ENCODE peak calls at places on chromosome 9, in four cellular contexts. C, J, V and T are unnamed samples.

GRCh38 chr9:108088916-108089315 is 599.3 kb upstream of the KLF4 start:
- DNase-seq in J (no peak), C (no peak), V (no peak), T (no peak)

GRCh38 chr9:84393266-84393905 is 52.8 kb upstream of the SLC28A3 start:
- DNase-seq in C (no peak), J (no peak), V (no peak), T (peak; percentile 46)

GRCh38 chr9:137044502-137045177 is 1.3 kb downstream of the NPDC1 start:
- DNase-seq in C (no peak), V (no peak), J (no peak), T (no peak)

GRCh38 chr9:68844623-68845612 is 139.9 kb downstream of the PIP5K1B start:
- DNase-seq in C (peak; percentile 68), J (no peak), V (peak; percentile 55), T (peak; percentile 35)

GRCh38 chr9:136047775-136048559 is 47.1 kb downstream of the NACC2 start:
- DNase-seq in V (no peak), J (no peak), C (no peak), T (peak; percentile 76)

GRCh38 chr9:129415954-129416651 is 204.8 kb downstream of the C9orf50 start:
- DNase-seq in C (no peak), V (no peak), J (no peak), T (peak; percentile 52)

GRCh38 chr9:117622347-117622746 is 81.9 kb upstream of the TLR4 start:
- DNase-seq in V (no peak), C (peak; percentile 33), J (no peak), T (no peak)

GRCh38 chr9:114250235-114250568 is 72.7 kb upstream of the ORM1 start:
- DNase-seq in C (no peak), J (no peak), V (peak; percentile 83), T (no peak)

GRCh38 chr9:102225806-102226441 is 487.5 kb upstream of the GRIN3A start:
- DNase-seq in C (no peak), J (no peak), V (no peak), T (no peak)

GRCh38 chr9:124834586-124834985 is 18.7 kb upstream of the WDR38 start:
- DNase-seq in C (no peak), V (no peak), J (no peak), T (peak; percentile 51)

GRCh38 chr9:81182421-81182820 is 506.9 kb downstream of the TLE1 start:
- DNase-seq in C (no peak), V (peak; percentile 25), J (no peak), T (no peak)

GRCh38 chr9:1959347-1959746 is 55.8 kb upstream of the SMARCA2 start:
- DNase-seq in V (no peak), J (no peak), C (peak; percentile 17), T (peak; percentile 7)

GRCh38 chr9:116049506-116049905 is 104.1 kb upstream of the PAPPA start:
- DNase-seq in V (no peak), C (no peak), J (no peak), T (no peak)

GRCh38 chr9:78121488-78121887 is 89.9 kb upstream of the GNAQ start:
- DNase-seq in C (peak; percentile 72), V (peak; percentile 75), J (no peak), T (peak; percentile 7)

GRCh38 chr9:129888085-129888808 is 53.0 kb downstream of the USP20 start:
- DNase-seq in V (no peak), C (no peak), J (peak; percentile 53), T (no peak)

GRCh38 chr9:133075925-133076324 is 14.1 kb downstream of the CEL start:
- DNase-seq in V (peak; percentile 81), C (no peak), J (no peak), T (no peak)

GRCh38 chr9:134178394-134178780 is 14.0 kb upstream of the RNU6ATAC start:
- DNase-seq in V (no peak), C (no peak), J (no peak), T (no peak)

GRCh38 chr9:36903541-36904435 is 130.3 kb downstream of the PAX5 start:
- DNase-seq in V (peak; percentile 94), C (no peak), J (no peak), T (no peak)

GRCh38 chr9:117528225-117528624 is 113.4 kb upstream of the ASTN2 start:
- DNase-seq in J (no peak), V (no peak), C (no peak), T (no peak)

GRCh38 chr9:136201609-136202448 is 3.1 kb downstream of the LHX3 start:
- DNase-seq in C (peak; percentile 92), V (peak; percentile 16), J (no peak), T (peak; percentile 97)

GRCh38 chr9:108033976-108034964 is 544.7 kb upstream of the KLF4 start:
- DNase-seq in J (no peak), C (no peak), V (peak; percentile 88), T (no peak)

GRCh38 chr9:84296146-84296843 is 44.3 kb downstream of the SLC28A3 start:
- DNase-seq in V (peak; percentile 50), J (no peak), C (no peak), T (no peak)

GRCh38 chr9:32701321-32702022 is 66.0 kb upstream of the TAF1L start:
- DNase-seq in J (no peak), C (no peak), V (no peak), T (no peak)

GRCh38 chr9:93456022-93456421 is 2.6 kb upstream of the FAM120AOS start:
- DNase-seq in J (no peak), V (no peak), C (no peak), T (no peak)
- H3K4me3 ChIP-seq in J (no peak overlapping the region), V (no peak overlapping the region), C (no peak overlapping the region), T (no peak overlapping the region)

GRCh38 chr9:86795861-86796497 is 151.3 kb downstream of the GAS1 start:
- DNase-seq in J (no peak), V (peak; percentile 97), C (peak; percentile 48), T (no peak)
- H3K4me3 ChIP-seq in J (no peak overlapping the region), V (no peak overlapping the region), C (no peak overlapping the region), T (no peak overlapping the region)

GRCh38 chr9:97237951-97238851 is 69.3 kb upstream of the CCDC180 start:
- DNase-seq in J (peak; percentile 19), C (peak; percentile 87), V (peak; percentile 93), T (peak; percentile 82)

DNA sequence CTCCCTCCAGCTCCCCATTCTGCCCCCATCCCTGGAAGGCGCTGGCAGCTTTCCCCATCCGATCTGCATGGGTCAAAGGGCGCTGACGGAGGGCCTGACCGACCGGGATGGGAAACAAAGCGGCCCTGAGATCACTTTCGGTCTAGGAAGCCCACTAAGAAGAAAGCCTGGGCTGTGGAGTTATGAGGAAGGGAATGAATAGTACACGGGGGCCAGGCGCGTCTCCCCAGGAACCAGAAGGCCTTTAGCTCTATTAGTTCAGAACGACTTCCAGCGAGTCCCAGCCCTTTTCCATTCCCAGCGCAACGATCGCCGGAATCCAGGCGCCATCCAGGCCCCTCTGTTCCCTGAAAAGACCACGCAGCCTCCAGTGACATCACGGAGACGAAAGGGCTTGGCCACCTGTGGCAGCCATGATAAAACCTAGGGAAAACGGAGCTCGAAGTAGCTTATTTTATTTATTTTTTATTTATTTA is 70.1 kb upstream of the CCDC180 start:
- DNase-seq in J (no peak), V (peak; percentile 13), C (peak; percentile 57), T (peak; percentile 18)
- H3K4me3 ChIP-seq in J (peak overlapping the region; percentile 73), V (peak overlapping the region; percentile 80), C (peak overlapping the region; percentile 51), T (peak overlapping the region; percentile 79)

GRCh38 chr9:127846451-127847154 is 7.9 kb downstream of the ENG start:
- DNase-seq in V (peak; percentile 47), J (no peak), C (no peak), T (no peak)

GRCh38 chr9:127844821-127845359 is 9.6 kb downstream of the ENG start:
- DNase-seq in C (no peak), J (no peak), V (peak; percentile 90), T (peak; percentile 79)

GRCh38 chr9:127847833-127848755 is 6.4 kb downstream of the ENG start:
- DNase-seq in J (no peak), V (no peak), C (no peak), T (no peak)

GRCh38 chr9:127848756-127849504 is 5.5 kb downstream of the ENG start:
- DNase-seq in C (no peak), V (no peak), J (no peak), T (no peak)

DNA sequence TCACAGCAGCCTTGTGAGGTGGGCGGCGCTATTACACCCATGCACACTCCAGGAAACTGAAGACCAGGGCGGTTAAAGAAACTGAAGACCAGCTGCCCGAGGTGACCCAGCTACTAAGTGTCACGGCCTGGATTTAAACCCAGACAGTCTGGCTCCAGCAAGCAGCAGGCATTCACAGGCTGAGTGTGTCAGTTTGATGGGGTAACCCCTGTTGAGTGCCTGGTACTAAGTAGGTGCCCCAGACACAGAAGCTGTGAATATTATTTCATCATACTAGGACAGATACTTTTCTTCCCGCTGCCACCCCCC is 7.3 kb downstream of the ENG start:
- DNase-seq in C (no peak), V (no peak), J (no peak), T (no peak)
- H3K4me3 ChIP-seq in C (no peak overlapping the region), V (no peak overlapping the region), J (peak overlapping the region; percentile 40), T (no peak overlapping the region)